ENCODE peak calls at places on chromosome 1, in nine cellular contexts. L is heart right ventricle, N is tibial artery, F is suprapubic skin, Y is dorsolateral prefrontal cortex, V is AG04450, Z is Panc1, M is K562, W is SK-N-SH. K is an unnamed sample.

GRCh38 chr1:165573787-165574186 is 30.0 kb downstream of the LRRC52 start:
- DNase-seq in Y (no peak), L (no peak), F (no peak), V (no peak), W (no peak), N (no peak), M (no peak), Z (no peak), K (no peak)

GRCh38 chr1:203274603-203275381 is 30.5 kb upstream of the BTG2 start:
- DNase-seq in Z (no peak), L (no peak), F (no peak), N (peak; percentile 89), Y (peak; percentile 90), V (no peak), W (no peak), M (no peak), K (no peak)

GRCh38 chr1:64917328-64917861 is 49.0 kb downstream of the JAK1 start:
- DNase-seq in Y (no peak), Z (peak; percentile 92), M (peak; percentile 44), V (peak; percentile 97), F (peak; percentile 75), N (peak; percentile 78), L (peak; percentile 77), W (no peak), K (no peak)

GRCh38 chr1:236064674-236065508 is at the start of gene NID1:
- DNase-seq in W (peak; percentile 88), V (no peak), L (peak; percentile 89), F (peak; percentile 90), Y (no peak), M (no peak), N (peak; percentile 97), Z (no peak), K (no peak)

GRCh38 chr1:22611530-22611947 is 24.9 kb upstream of the C1QA start:
- DNase-seq in V (peak; percentile 13), Z (no peak), L (peak; percentile 52), W (no peak), Y (no peak), N (no peak), M (peak; percentile 78), F (no peak), K (no peak)

GRCh38 chr1:31789259-31790065 is 25.3 kb upstream of the ADGRB2 start:
- DNase-seq in M (peak; percentile 95), F (peak; percentile 97), Z (peak; percentile 50), V (peak; percentile 80), N (peak; percentile 96), L (peak; percentile 95), Y (peak; percentile 95), W (peak; percentile 97), K (peak; percentile 96)

GRCh38 chr1:67674260-67675011 is 10.6 kb upstream of the GADD45A start:
- DNase-seq in V (no peak), N (no peak), W (peak; percentile 75), M (no peak), Y (no peak), L (peak; percentile 72), F (peak; percentile 80), Z (no peak), K (peak; percentile 57)

GRCh38 chr1:231062500-231063270 is 22.6 kb upstream of the FAM89A start:
- DNase-seq in Z (no peak), L (no peak), N (no peak), Y (no peak), F (no peak), W (no peak), M (no peak), V (no peak), K (no peak)

GRCh38 chr1:175919001-175919400 is 175.6 kb upstream of the TNR start:
- DNase-seq in M (no peak), L (no peak), N (no peak), Y (no peak), W (no peak), V (no peak), F (no peak), Z (no peak), K (no peak)

GRCh38 chr1:222058249-222058648 is 316.4 kb upstream of the DUSP10 start:
- DNase-seq in M (no peak), L (no peak), F (no peak), V (no peak), W (no peak), N (no peak), Y (no peak), Z (no peak), K (no peak)
- TF ChIP-seq CTCF in M (no peak), L (no peak), F (no peak), V (no peak), W (no peak), N (no peak), Y (no peak), Z (no peak), K (no peak)

DNA sequence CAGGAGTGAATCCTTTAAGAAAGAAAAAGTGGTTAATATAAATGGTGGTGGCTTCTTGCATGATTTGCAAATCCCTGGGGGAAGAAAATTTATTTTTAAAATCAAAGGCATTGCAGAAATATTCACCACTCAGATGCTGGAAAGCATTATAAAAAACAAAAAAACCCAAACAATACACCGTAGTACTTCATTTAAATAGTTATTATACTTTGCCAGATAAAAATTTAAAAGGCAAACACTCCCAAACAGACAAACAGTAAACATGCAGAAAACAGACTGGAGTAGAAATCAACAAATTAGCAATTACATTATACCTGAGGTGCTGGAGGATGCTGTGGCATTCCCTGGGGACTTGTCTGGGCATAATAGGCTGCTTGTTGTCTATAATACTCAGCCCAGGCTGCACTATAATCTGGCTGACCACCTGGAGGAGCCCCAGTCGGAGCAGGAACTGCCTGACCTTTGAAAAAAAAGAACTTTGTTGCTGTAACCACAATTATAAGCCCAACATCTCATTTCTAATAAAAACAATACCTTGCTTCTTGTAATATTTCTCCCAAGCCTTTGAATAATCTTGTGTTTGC is 29.9 kb downstream of the FUBP1 start:
- DNase-seq in Y (no peak), F (no peak), M (no peak), Z (no peak), W (peak; percentile 7), V (no peak), L (peak; percentile 33), N (no peak), K (no peak)
- H3K27ac ChIP-seq in Y (no peak overlapping the region), F (no peak overlapping the region), M (no peak overlapping the region), Z (no peak overlapping the region), W (peak overlapping the region; percentile 7), V (no peak overlapping the region), L (no peak overlapping the region), N (no peak overlapping the region), K (no peak overlapping the region)

GRCh38 chr1:78231894-78232293 is 186.1 kb downstream of the GIPC2 start:
- DNase-seq in W (no peak), F (no peak), Y (no peak), Z (no peak), M (no peak), N (no peak), L (no peak), V (no peak), K (no peak)
- TF ChIP-seq CTCF in W (no peak), F (no peak), Y (no peak), Z (no peak), M (no peak), N (no peak), L (no peak), V (no peak), K (no peak)

GRCh38 chr1:24765308-24765988 is 20.2 kb downstream of the CLIC4 start:
- DNase-seq in L (no peak), Y (no peak), V (no peak), W (peak; percentile 36), N (no peak), Z (no peak), M (peak; percentile 87), F (no peak), K (no peak)

GRCh38 chr1:24764848-24765247 is 19.6 kb downstream of the CLIC4 start:
- DNase-seq in V (no peak), M (no peak), F (no peak), N (no peak), Y (no peak), W (no peak), Z (no peak), L (no peak), K (no peak)

GRCh38 chr1:24763671-24764070 is 18.4 kb downstream of the CLIC4 start:
- DNase-seq in Z (no peak), W (no peak), V (no peak), N (no peak), M (no peak), L (no peak), F (no peak), Y (no peak), K (no peak)

GRCh38 chr1:24762133-24762676 is 17.0 kb downstream of the CLIC4 start:
- DNase-seq in N (no peak), F (no peak), Y (no peak), L (no peak), M (peak; percentile 37), W (no peak), Z (no peak), V (no peak), K (no peak)

GRCh38 chr1:24764439-24764838 is 19.2 kb downstream of the CLIC4 start:
- DNase-seq in M (no peak), F (no peak), W (no peak), Z (no peak), N (no peak), V (no peak), L (no peak), Y (no peak), K (no peak)
- H3K27ac ChIP-seq in M (peak overlapping the region; percentile 80), F (no peak overlapping the region), W (peak overlapping the region; percentile 64), Z (no peak overlapping the region), N (peak overlapping the region; percentile 50), V (no peak overlapping the region), L (peak overlapping the region; percentile 39), Y (no peak overlapping the region), K (no peak overlapping the region)

GRCh38 chr1:90614872-90615271 is 102.2 kb downstream of the BARHL2 start:
- DNase-seq in M (no peak), F (no peak), L (no peak), W (peak; percentile 5), V (no peak), Z (no peak), Y (no peak), N (no peak), K (no peak)

GRCh38 chr1:90613371-90613770 is 103.7 kb downstream of the BARHL2 start:
- DNase-seq in L (no peak), M (no peak), N (no peak), F (no peak), Y (no peak), V (no peak), W (no peak), Z (no peak), K (no peak)

GRCh38 chr1:90612033-90612432 is 105.1 kb downstream of the BARHL2 start:
- DNase-seq in Z (no peak), Y (no peak), M (no peak), W (no peak), V (no peak), L (no peak), F (no peak), N (no peak), K (no peak)

GRCh38 chr1:90616395-90616794 is 100.7 kb downstream of the BARHL2 start:
- DNase-seq in L (no peak), W (peak; percentile 8), Y (no peak), V (no peak), M (peak; percentile 72), Z (no peak), N (no peak), F (no peak), K (no peak)
- TF ChIP-seq CTCF in L (no peak), W (peak; percentile 40), Y (peak; percentile 18), V (no peak), M (peak; percentile 62), Z (peak; percentile 65), N (no peak), F (no peak), K (no peak)

GRCh38 chr1:2267862-2268261 is 39.7 kb downstream of the SKI start:
- DNase-seq in Y (no peak), W (no peak), N (no peak), Z (no peak), M (no peak), V (no peak), F (no peak), L (no peak), K (no peak)
- H3K27ac ChIP-seq in Y (no peak overlapping the region), W (no peak overlapping the region), N (no peak overlapping the region), Z (no peak overlapping the region), M (no peak overlapping the region), V (peak overlapping the region; percentile 21), F (no peak overlapping the region), L (no peak overlapping the region), K (no peak overlapping the region)